ENCODE peak calls at places on chromosome 3, in ten cellular contexts. I is fibroblast of lung; L is tibial artery; H is IMR-90; R is activated T-cell treated with anti-CD3 and anti-CD28 coated beads, Interleukin-2, amount 50 U/mL, for 72 hours; O is NCI-H446 treated with DMSO at 0.1 percent for 48 hours; Z is NCI-H226; P is heart left ventricle; J is T1000; T is HEK293T. F is an unnamed sample.
A peak's percentile ranks its signal among the peaks of the same experiment; 100 is the strongest.

GRCh38 chr3:108022316-108023150 is 68.3 kb downstream of the CD47 start:
- DNase-seq in I (no peak), L (no peak), H (no peak), R (no peak), O (no peak), Z (peak; percentile 92), P (no peak), J (no peak), T (no peak), F (no peak)

GRCh38 chr3:2727566-2728318 is 382.4 kb downstream of the IL5RA start:
- DNase-seq in I (no peak), L (no peak), H (no peak), R (no peak), O (no peak), Z (no peak), P (no peak), J (no peak), T (no peak), F (no peak)

GRCh38 chr3:89303721-89304120 is 196.3 kb downstream of the EPHA3 start:
- DNase-seq in I (peak; percentile 14), L (no peak), H (peak; percentile 44), R (no peak), O (no peak), Z (no peak), P (no peak), J (no peak), T (no peak), F (no peak)

GRCh38 chr3:53712817-53713388 is 133.3 kb downstream of the CHDH start:
- DNase-seq in I (no peak), L (no peak), H (no peak), R (no peak), O (no peak), Z (no peak), P (no peak), J (no peak), T (no peak), F (no peak)

GRCh38 chr3:129164500-129164899 is 3.6 kb upstream of the ISY1 start:
- DNase-seq in I (no peak), L (no peak), H (no peak), R (no peak), O (no peak), Z (no peak), P (no peak), J (no peak), T (no peak), F (no peak)

GRCh38 chr3:46480481-46481195 is 15.9 kb upstream of the LTF start:
- DNase-seq in I (no peak), L (no peak), H (no peak), R (no peak), O (no peak), Z (no peak), P (no peak), J (no peak), T (no peak), F (no peak)

GRCh38 chr3:160259589-160259988 is 34.4 kb downstream of the C3orf80 start:
- DNase-seq in I (peak; percentile 36), L (no peak), H (peak; percentile 6), R (no peak), O (no peak), Z (no peak), P (no peak), J (no peak), T (no peak), F (no peak)

GRCh38 chr3:133136114-133137041 is 98.2 kb downstream of the TMEM108 start:
- DNase-seq in I (no peak), L (no peak), H (no peak), R (no peak), O (peak; percentile 56), Z (no peak), P (no peak), J (no peak), T (no peak), F (no peak)

GRCh38 chr3:102133376-102133775 is 284.1 kb downstream of the NFKBIZ start:
- DNase-seq in I (no peak), L (no peak), H (no peak), R (no peak), O (no peak), Z (no peak), P (no peak), J (no peak), T (no peak), F (no peak)

GRCh38 chr3:189297957-189298356 is 126.2 kb downstream of the TPRG1 start:
- DNase-seq in I (no peak), L (no peak), H (no peak), R (no peak), O (no peak), Z (no peak), P (no peak), J (no peak), T (no peak), F (no peak)

GRCh38 chr3:135989247-135989646 is 23.7 kb downstream of the PPP2R3A start:
- DNase-seq in I (no peak), L (no peak), H (peak; percentile 31), R (no peak), O (no peak), Z (no peak), P (no peak), J (no peak), T (no peak), F (no peak)

GRCh38 chr3:12503126-12503952 is 19.1 kb downstream of the TSEN2 start:
- DNase-seq in I (no peak), L (peak; percentile 36), H (no peak), R (no peak), O (no peak), Z (no peak), P (no peak), J (no peak), T (no peak), F (no peak)

GRCh38 chr3:132382267-132382666 is 35.0 kb upstream of the DNAJC13 start:
- DNase-seq in I (no peak), L (no peak), H (no peak), R (no peak), O (no peak), Z (no peak), P (no peak), J (no peak), T (no peak), F (no peak)

GRCh38 chr3:176055851-176056250 is 1141.4 kb downstream of the TBL1XR1 start:
- DNase-seq in I (no peak), L (no peak), H (no peak), R (no peak), O (no peak), Z (no peak), P (no peak), J (no peak), T (no peak), F (no peak)

GRCh38 chr3:126136428-126137220 is 43.8 kb downstream of the ALDH1L1 start:
- DNase-seq in I (no peak), L (peak; percentile 14), H (no peak), R (no peak), O (no peak), Z (no peak), P (peak; percentile 5), J (no peak), T (no peak), F (no peak)

GRCh38 chr3:45319231-45320085 is 68.9 kb upstream of the LARS2 start:
- DNase-seq in I (no peak), L (no peak), H (no peak), R (no peak), O (no peak), Z (no peak), P (no peak), J (no peak), T (no peak), F (no peak)

GRCh38 chr3:154992655-154993054 is 87.5 kb upstream of the MME start:
- DNase-seq in I (no peak), L (no peak), H (no peak), R (no peak), O (no peak), Z (no peak), P (no peak), J (no peak), T (no peak), F (no peak)

F was measured in frontal cortex.